ENCODE peak calls at places on chromosomes 1 and 21, in four cellular contexts. J is ELR, F is A549, A is pons. S is an unnamed sample.

GRCh38 chr1:47755368-47755990 is 241.7 kb downstream of the TRABD2B start:
- DNase-seq in J (peak; percentile 23), F (peak; percentile 43), A (no peak), S (peak; percentile 80)

GRCh38 chr21:42616366-42617340 is 36.8 kb upstream of the PDE9A start:
- DNase-seq in J (no peak), F (no peak), A (peak; percentile 11), S (no peak)

GRCh38 chr1:19831441-19831840 is 16.4 kb upstream of the RNF186 start:
- DNase-seq in J (no peak), F (no peak), A (no peak), S (no peak)

GRCh38 chr1:208141793-208142192 is 102.4 kb downstream of the PLXNA2 start:
- DNase-seq in J (no peak), F (no peak), A (no peak), S (no peak)

GRCh38 chr1:234911787-234912186 is 216.8 kb downstream of the TOMM20 start:
- DNase-seq in J (no peak), F (no peak), A (no peak), S (no peak)

GRCh38 chr21:17786219-17787181 is 32.7 kb downstream of the C21orf91 start:
- DNase-seq in J (no peak), F (no peak), A (no peak), S (no peak)

GRCh38 chr21:42677339-42678117 is 24.1 kb downstream of the PDE9A start:
- DNase-seq in J (peak; percentile 10), F (no peak), A (no peak), S (peak; percentile 30)

GRCh38 chr1:16187748-16188401 is 24.6 kb downstream of the ARHGEF19 start:
- DNase-seq in J (peak; percentile 87), F (peak; percentile 78), A (no peak), S (peak; percentile 89)

GRCh38 chr1:205294175-205294913 is 27.2 kb downstream of the NUAK2 start:
- DNase-seq in J (peak; percentile 97), F (peak; percentile 95), A (no peak), S (peak; percentile 52)

GRCh38 chr1:38133304-38133703 is 86.7 kb upstream of the POU3F1 start:
- DNase-seq in J (no peak), F (no peak), A (no peak), S (no peak)

GRCh38 chr1:22309572-22309971 is 142.1 kb upstream of the ZBTB40 start:
- DNase-seq in J (no peak), F (no peak), A (no peak), S (no peak)

GRCh38 chr1:173708787-173709186 is 6.0 kb upstream of the KLHL20 start:
- DNase-seq in J (no peak), F (no peak), A (no peak), S (no peak)

GRCh38 chr1:2230781-2231666 is 2.9 kb downstream of the SKI start:
- DNase-seq in J (peak; percentile 34), F (no peak), A (peak; percentile 75), S (peak; percentile 45)

GRCh38 chr1:197774691-197775281 is 494 bp downstream of the DENND1B start:
- DNase-seq in J (peak; percentile 81), F (peak; percentile 40), A (no peak), S (peak; percentile 69)

GRCh38 chr1:110872366-110872744 is 593 bp upstream of the CD53 start:
- DNase-seq in J (no peak), F (no peak), A (peak; percentile 48), S (no peak)

GRCh38 chr1:7564097-7564496 is 207.0 kb upstream of the VAMP3 start:
- DNase-seq in J (no peak), F (no peak), A (no peak), S (no peak)

GRCh38 chr1:20423169-20423795 is 62.7 kb downstream of the CAMK2N1 start:
- DNase-seq in J (no peak), F (no peak), A (no peak), S (no peak)

GRCh38 chr1:201268604-201269151 is 14.6 kb upstream of the PKP1 start:
- DNase-seq in J (peak; percentile 71), F (peak; percentile 87), A (no peak), S (no peak)

GRCh38 chr1:98651116-98651625 is 10.3 kb upstream of the SNX7 start:
- DNase-seq in J (no peak), F (no peak), A (no peak), S (no peak)

GRCh38 chr1:78052685-78053433 is 7.1 kb downstream of the GIPC2 start:
- DNase-seq in J (no peak), F (no peak), A (no peak), S (peak; percentile 39)

GRCh38 chr1:19715334-19716203 is 50.9 kb downstream of the HTR6 start:
- DNase-seq in J (peak; percentile 95), F (peak; percentile 93), A (peak; percentile 65), S (peak; percentile 91)

GRCh38 chr1:158833269-158833668 is 2.1 kb downstream of the MNDA start:
- DNase-seq in J (no peak), F (no peak), A (no peak), S (no peak)

GRCh38 chr1:117607471-117607870 is 1.6 kb downstream of the TENT5C start:
- DNase-seq in J (no peak), F (no peak), A (peak; percentile 2), S (no peak)

GRCh38 chr1:6343506-6344405 is 49.8 kb downstream of the ACOT7 start:
- DNase-seq in J (peak; percentile 81), F (peak; percentile 89), A (no peak), S (peak; percentile 77)

GRCh38 chr1:2978691-2979190 is 42.5 kb upstream of the ACTRT2 start:
- DNase-seq in J (no peak), F (no peak), A (no peak), S (no peak)

GRCh38 chr1:38964140-38964548 is 22.5 kb upstream of the RHBDL2 start:
- DNase-seq in J (no peak), F (peak; percentile 27), A (peak; percentile 46), S (peak; percentile 51)

GRCh38 chr21:38506606-38507331 is 8.5 kb upstream of the ERG start:
- DNase-seq in J (no peak), F (no peak), A (no peak), S (no peak)

GRCh38 chr1:185672719-185673360 is 61.4 kb upstream of the HMCN1 start:
- DNase-seq in J (no peak), F (no peak), A (peak; percentile 75), S (no peak)

GRCh38 chr1:156284112-156284511 is at the start of gene TMEM79:
- DNase-seq in J (no peak), F (no peak), A (no peak), S (no peak)

GRCh38 chr1:88890790-88891317 is 513 bp downstream of the GTF2B start:
- DNase-seq in J (peak; percentile 64), F (no peak), A (peak; percentile 52), S (peak; percentile 9)

GRCh38 chr1:119139857-119140176 is 636 bp downstream of the WARS2 start:
- DNase-seq in J (no peak), F (no peak), A (no peak), S (peak; percentile 28)

GRCh38 chr1:208837242-208837641 is 593.1 kb upstream of the PLXNA2 start:
- DNase-seq in J (no peak), F (no peak), A (no peak), S (no peak)

GRCh38 chr21:41217656-41218380 is 49.9 kb downstream of the BACE2 start:
- DNase-seq in J (no peak), F (no peak), A (no peak), S (peak; percentile 56)

GRCh38 chr1:160500321-160500990 is 22.6 kb downstream of the SLAMF6 start:
- DNase-seq in J (no peak), F (no peak), A (no peak), S (no peak)

GRCh38 chr1:3315991-3316943 is 138.2 kb upstream of the ARHGEF16 start:
- DNase-seq in J (no peak), F (no peak), A (no peak), S (no peak)

GRCh38 chr1:15341634-15342375 is 67.9 kb upstream of the EFHD2 start:
- DNase-seq in J (peak; percentile 75), F (peak; percentile 55), A (no peak), S (no peak)

GRCh38 chr1:212640223-212640885 is 31.8 kb downstream of the ATF3 start:
- DNase-seq in J (no peak), F (no peak), A (no peak), S (no peak)

GRCh38 chr1:27299385-27300252 is 22.3 kb upstream of the TMEM222 start:
- DNase-seq in J (peak; percentile 98), F (peak; percentile 75), A (peak; percentile 60), S (no peak)